ENCODE peak calls at places on chromosomes 5 and 9, in five cellular contexts. I, B, E, U and L are unnamed samples.

GRCh38 chr5:60333103-60333502 is 366.9 kb downstream of the DEPDC1B start:
- DNase-seq in I (no peak), B (no peak), E (no peak), U (no peak), L (no peak)

GRCh38 chr5:172137046-172137445 is 51.0 kb downstream of the STK10 start:
- DNase-seq in I (no peak), B (no peak), E (no peak), U (no peak), L (no peak)

GRCh38 chr5:68315679-68316271 is 100.2 kb downstream of the PIK3R1 start:
- DNase-seq in I (no peak), B (no peak), E (no peak), U (peak; percentile 55), L (no peak)

GRCh38 chr5:112228672-112229071 is 190.4 kb downstream of the EPB41L4A start:
- DNase-seq in I (peak; percentile 47), B (peak; percentile 90), E (no peak), U (no peak), L (no peak)

GRCh38 chr9:71767421-71768321 is 642 bp downstream of the CEMIP2 start:
- DNase-seq in I (peak; percentile 67), B (no peak), E (no peak), U (no peak), L (no peak)

GRCh38 chr5:127813633-127814171 is 110.5 kb downstream of the CCDC192 start:
- DNase-seq in I (no peak), B (peak; percentile 79), E (no peak), U (no peak), L (no peak)

GRCh38 chr9:107620801-107621200 is 131.2 kb upstream of the KLF4 start:
- DNase-seq in I (no peak), B (no peak), E (no peak), U (no peak), L (no peak)

GRCh38 chr5:51650824-51651223 is 267.6 kb downstream of the ISL1 start:
- DNase-seq in I (no peak), B (no peak), E (no peak), U (no peak), L (no peak)

GRCh38 chr5:149572576-149573231 is 8.6 kb upstream of the ARHGEF37 start:
- DNase-seq in I (no peak), B (no peak), E (no peak), U (no peak), L (no peak)

GRCh38 chr5:169512385-169512784 is 71.2 kb upstream of the SPDL1 start:
- DNase-seq in I (no peak), B (no peak), E (no peak), U (no peak), L (no peak)

GRCh38 chr5:140821375-140822280 is at the start of gene PCDHA5:
- DNase-seq in I (peak; percentile 43), B (peak; percentile 73), E (peak; percentile 12), U (no peak), L (no peak)

GRCh38 chr5:126624534-126624933 is 23.8 kb downstream of the PHAX start:
- DNase-seq in I (no peak), B (peak; percentile 80), E (peak; percentile 46), U (no peak), L (peak; percentile 38)

GRCh38 chr5:148857474-148857873 is 31.1 kb downstream of the ADRB2 start:
- DNase-seq in I (no peak), B (no peak), E (no peak), U (no peak), L (no peak)

GRCh38 chr5:122267195-122267594 is 44.8 kb upstream of the SNCAIP start:
- DNase-seq in I (no peak), B (no peak), E (no peak), U (no peak), L (no peak)

GRCh38 chr9:133277467-133277866 is 2.5 kb upstream of the ABO start:
- DNase-seq in I (no peak), B (no peak), E (no peak), U (no peak), L (no peak)

GRCh38 chr5:58056546-58056945 is 403.3 kb downstream of the PLK2 start:
- DNase-seq in I (no peak), B (no peak), E (no peak), U (no peak), L (no peak)

GRCh38 chr5:43191740-43192557 is at the start of gene NIM1K:
- DNase-seq in I (peak; percentile 81), B (peak; percentile 32), E (peak; percentile 58), U (no peak), L (no peak)

GRCh38 chr9:129197978-129198736 is 20.1 kb upstream of the IER5L start:
- DNase-seq in I (peak; percentile 30), B (no peak), E (no peak), U (no peak), L (no peak)

DNA sequence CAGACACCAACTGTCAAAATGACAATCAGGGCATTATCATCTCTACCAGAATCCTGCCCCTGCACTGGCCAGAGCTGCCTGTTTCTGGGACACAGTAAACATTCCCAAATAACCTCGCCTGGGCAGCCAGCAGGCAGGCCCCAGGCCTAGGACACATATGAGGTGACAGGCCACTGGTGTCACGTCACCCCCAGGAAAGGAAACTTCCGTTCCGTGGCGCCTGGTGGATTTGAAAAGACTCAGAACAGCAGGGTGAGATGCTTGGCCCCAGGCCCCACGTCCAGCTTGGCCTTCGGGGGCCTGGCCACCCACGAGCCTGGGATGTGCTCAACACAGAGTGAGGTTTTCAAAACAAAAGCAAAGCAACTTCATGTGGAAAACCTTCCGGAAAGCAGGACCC is 1.3 kb downstream of the SEMA4D start:
- DNase-seq in I (no peak), B (no peak), E (no peak), U (no peak), L (no peak)
- H3K27ac ChIP-seq in I (no peak overlapping the region), B (peak overlapping the region; percentile 87), E (no peak overlapping the region), U (peak overlapping the region; percentile 63), L (no peak overlapping the region)

GRCh38 chr5:37495668-37496067 is 116.5 kb downstream of the WDR70 start:
- DNase-seq in I (no peak), B (peak; percentile 13), E (no peak), U (no peak), L (no peak)
- TF ChIP-seq JUNB in I (no peak), B (no peak), E (no peak), U (no peak), L (no peak)

DNA sequence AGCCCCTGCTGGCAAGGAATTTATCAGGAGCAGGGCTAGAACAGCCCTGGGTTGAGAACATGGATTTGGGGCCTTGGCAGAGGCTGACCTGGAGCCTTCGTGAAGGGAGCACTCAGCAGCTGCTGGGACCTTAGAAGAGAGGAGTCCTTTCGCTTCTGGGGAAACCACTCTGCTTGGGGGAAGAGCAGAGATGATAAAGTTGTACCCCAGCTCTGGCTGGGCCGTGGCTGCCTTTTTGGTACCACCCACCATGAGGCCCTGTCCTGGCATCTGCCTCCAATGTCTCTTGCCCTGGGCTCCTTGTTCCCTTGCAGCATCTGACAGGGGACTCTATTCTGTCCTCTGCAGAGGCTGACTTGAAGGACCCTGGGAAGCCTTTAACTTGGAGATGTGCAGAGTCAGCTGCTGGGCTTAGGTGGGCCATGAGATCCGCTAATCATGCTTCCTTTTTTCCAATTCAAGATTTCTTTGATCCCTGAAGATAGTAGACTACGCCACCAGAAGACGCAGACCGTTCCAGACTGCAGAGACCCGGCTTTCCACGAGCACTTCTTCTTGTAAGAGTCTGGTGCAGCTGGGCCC is 20.2 kb downstream of the RGS3 start:
- DNase-seq in I (no peak), B (no peak), E (no peak), U (no peak), L (no peak)
- H3K27ac ChIP-seq in I (no peak overlapping the region), B (peak overlapping the region; percentile 21), E (no peak overlapping the region), U (no peak overlapping the region), L (no peak overlapping the region)

GRCh38 chr5:1473746-1474145 is 28.5 kb upstream of the SLC6A3 start:
- DNase-seq in I (no peak), B (no peak), E (no peak), U (no peak), L (no peak)
- TF ChIP-seq JUNB in I (no peak), B (no peak), E (no peak), U (no peak), L (no peak)